ENCODE peak calls at places on chromosomes 7 and 10, in five cellular contexts. U is lower leg skin, L is colonic mucosa, H is progenitor cell of endocrine pancreas, Q is DND-41. N is an unnamed sample.

GRCh38 chr10:132219486-132219885 is 32.7 kb downstream of the DPYSL4 start:
- DNase-seq in U (no peak), L (no peak), H (no peak), Q (no peak), N (no peak)

GRCh38 chr10:69343905-69344304 is 65.6 kb downstream of the HK1 start:
- DNase-seq in Q (no peak), H (no peak), U (no peak), L (no peak), N (no peak)

GRCh38 chr7:27095050-27095896 is 527 bp downstream of the HOXA1 start:
- DNase-seq in U (no peak), H (no peak), Q (no peak), L (no peak), N (no peak)

GRCh38 chr10:13338337-13339128 is 9.6 kb downstream of the SEPHS1 start:
- DNase-seq in Q (no peak), U (no peak), L (peak), H (no peak), N (no peak)

GRCh38 chr7:34208878-34209621 is 303.7 kb downstream of the BMPER start:
- DNase-seq in Q (no peak), U (no peak), H (no peak), L (no peak), N (no peak)

GRCh38 chr10:78931333-78932083 is 137.3 kb upstream of the ZMIZ1 start:
- DNase-seq in U (peak), H (no peak), L (peak), Q (no peak), N (no peak)

GRCh38 chr10:28922127-28922526 is 244.8 kb downstream of the BAMBI start:
- DNase-seq in H (no peak), U (no peak), Q (no peak), L (no peak), N (no peak)

GRCh38 chr10:71829171-71829570 is 21.9 kb downstream of the PSAP start:
- DNase-seq in L (no peak), H (no peak), U (peak), Q (no peak), N (no peak)

GRCh38 chr7:98995523-98996161 is 117.3 kb downstream of the TRRAP start:
- DNase-seq in Q (no peak), L (no peak), H (no peak), U (no peak), N (no peak)

GRCh38 chr10:75662715-75663114 is 231.3 kb downstream of the LRMDA start:
- DNase-seq in L (peak), Q (no peak), U (peak), H (no peak), N (no peak)

GRCh38 chr10:5565671-5566581 is 41.2 kb downstream of the CALML3 start:
- DNase-seq in U (no peak), Q (no peak), H (no peak), L (no peak), N (peak)

GRCh38 chr7:45978010-45978681 is 57.1 kb upstream of the IGFBP3 start:
- DNase-seq in U (no peak), H (no peak), L (peak), Q (no peak), N (no peak)

GRCh38 chr10:62071846-62072281 is 170.4 kb downstream of the ARID5B start:
- DNase-seq in H (no peak), Q (no peak), U (no peak), L (no peak), N (no peak)

GRCh38 chr10:131739201-131739600 is 161.6 kb upstream of the PPP2R2D start:
- DNase-seq in U (no peak), Q (no peak), L (no peak), H (no peak), N (no peak)

GRCh38 chr7:92645531-92646061 is 55.4 kb upstream of the FAM133B start:
- DNase-seq in H (no peak), U (no peak), L (peak), Q (peak), N (no peak)

GRCh38 chr7:33143996-33144718 is 14.8 kb downstream of the BBS9 start:
- DNase-seq in Q (no peak), L (no peak), H (no peak), U (no peak), N (no peak)

GRCh38 chr7:25073451-25073850 is 51.6 kb downstream of the CYCS start:
- DNase-seq in H (no peak), L (no peak), U (no peak), Q (no peak), N (no peak)

GRCh38 chr10:110401401-110402076 is 96.2 kb upstream of the DUSP5 start:
- DNase-seq in H (no peak), L (no peak), Q (no peak), U (no peak), N (no peak)

GRCh38 chr7:378551-379455 is 88.8 kb downstream of the FOXL3 start:
- DNase-seq in Q (no peak), U (no peak), H (peak), L (peak), N (peak)

GRCh38 chr7:1181591-1181990 is 21.6 kb upstream of the ZFAND2A start:
- DNase-seq in H (no peak), U (no peak), L (no peak), Q (no peak), N (no peak)

GRCh38 chr10:30028006-30028441 is 31.4 kb downstream of the JCAD start:
- DNase-seq in U (no peak), L (no peak), H (no peak), Q (peak), N (no peak)

GRCh38 chr10:103758294-103758681 is 97.1 kb downstream of the SH3PXD2A start:
- DNase-seq in L (no peak), U (no peak), Q (no peak), H (no peak), N (no peak)

GRCh38 chr7:75617634-75618234 is 121.0 kb downstream of the HIP1 start:
- DNase-seq in H (no peak), U (peak), L (peak), Q (peak), N (peak)

GRCh38 chr7:101952355-101953247 is 135.2 kb downstream of the CUX1 start:
- DNase-seq in L (no peak), H (no peak), Q (no peak), U (no peak), N (no peak)

GRCh38 chr10:77070892-77071595 is 566.6 kb downstream of the KCNMA1 start:
- DNase-seq in L (no peak), H (no peak), U (peak), Q (no peak), N (no peak)

GRCh38 chr7:70693690-70694356 is 438.1 kb upstream of the GALNT17 start:
- DNase-seq in U (peak), L (peak), Q (peak), H (peak), N (peak)

GRCh38 chr10:114925675-114926204 is 12.3 kb upstream of the TRUB1 start:
- DNase-seq in L (no peak), Q (peak), U (no peak), H (no peak), N (no peak)

GRCh38 chr10:43198682-43199005 is 60.4 kb downstream of the CSGALNACT2 start:
- DNase-seq in H (no peak), U (no peak), L (no peak), Q (no peak), N (no peak)

GRCh38 chr7:101880536-101881443 is 63.4 kb downstream of the CUX1 start:
- DNase-seq in U (peak), Q (no peak), L (no peak), H (no peak), N (no peak)

GRCh38 chr7:136062625-136063336 is 85.6 kb upstream of the MTPN start:
- DNase-seq in U (no peak), Q (no peak), H (no peak), L (no peak), N (no peak)

GRCh38 chr7:4828720-4829383 is 33.0 kb downstream of the PAPOLB start:
- DNase-seq in U (no peak), L (no peak), H (no peak), Q (no peak), N (no peak)

GRCh38 chr7:41239596-41239995 is 463.3 kb downstream of the INHBA start:
- DNase-seq in Q (no peak), L (no peak), H (no peak), U (no peak), N (no peak)

GRCh38 chr7:148898845-148899474 is 14.9 kb upstream of the EZH2 start:
- DNase-seq in H (no peak), L (no peak), Q (no peak), U (no peak), N (no peak)

GRCh38 chr7:144854839-144855424 is 19.1 kb upstream of the TPK1 start:
- DNase-seq in L (no peak), U (no peak), H (no peak), Q (no peak), N (no peak)

GRCh38 chr7:30925913-30926312 is 14.3 kb downstream of the AQP1 start:
- DNase-seq in U (no peak), Q (peak), L (no peak), H (peak), N (no peak)

GRCh38 chr10:13834581-13835286 is 248.0 kb downstream of the PRPF18 start:
- DNase-seq in H (no peak), U (peak), L (no peak), Q (no peak), N (no peak)

GRCh38 chr10:79137826-79138225 is 69.1 kb downstream of the ZMIZ1 start:
- DNase-seq in L (no peak), Q (peak), H (no peak), U (no peak), N (no peak)

GRCh38 chr10:35204650-35205319 is 78.1 kb downstream of the CREM start:
- DNase-seq in H (no peak), U (no peak), Q (no peak), L (no peak), N (no peak)

GRCh38 chr10:46995234-46995633 is 84.0 kb downstream of the PTPN20 start:
- DNase-seq in Q (no peak), U (no peak), L (no peak), H (no peak), N (no peak)
- TF ChIP-seq CTCF in Q (no peak), U (no peak), L (no peak), H (peak), N (no peak)

GRCh38 chr7:37833107-37833817 is 15.1 kb upstream of the NME8 start:
- DNase-seq in L (peak), U (peak), Q (peak), H (no peak), N (peak)
- TF ChIP-seq CTCF in L (peak), U (no peak), Q (peak), H (peak), N (peak)

DNA sequence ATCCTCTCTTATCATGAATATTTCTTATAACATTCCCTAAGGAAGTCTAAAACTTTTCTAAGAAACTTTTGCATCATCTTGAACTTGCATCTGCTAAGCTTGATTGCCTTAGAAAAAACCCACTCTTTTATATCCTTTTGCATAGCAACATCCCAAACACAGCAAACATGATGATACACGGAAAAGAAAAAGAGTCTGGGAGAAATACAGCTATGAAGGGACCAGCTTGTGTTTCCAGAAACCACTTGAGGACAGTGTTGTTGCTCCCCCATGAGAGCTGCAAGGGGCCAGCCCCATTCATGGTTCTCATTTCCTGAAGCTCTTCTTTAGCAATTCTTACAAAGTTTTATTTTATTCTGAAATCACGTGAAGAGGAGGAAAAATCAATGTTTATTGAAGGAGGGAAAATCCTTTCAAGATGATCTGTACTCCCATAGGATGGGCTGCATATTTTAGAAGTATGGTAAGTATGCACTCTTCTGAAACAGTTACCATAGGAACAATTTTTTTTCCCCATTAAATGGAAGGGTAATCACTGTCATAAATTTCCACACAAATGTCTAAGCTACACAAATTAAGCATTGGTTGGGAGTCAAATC is 17.4 kb upstream of the PRTFDC1 start:
- DNase-seq in L (no peak), H (no peak), Q (no peak), U (no peak), N (no peak)
- TF ChIP-seq CTCF in L (no peak), H (no peak), Q (no peak), U (no peak), N (no peak)

GRCh38 chr7:6489612-6490011 is 41.9 kb upstream of the DAGLB start:
- DNase-seq in U (no peak), Q (no peak), H (no peak), L (no peak), N (no peak)
- TF ChIP-seq CTCF in U (no peak), Q (no peak), H (peak), L (no peak), N (no peak)

GRCh38 chr10:2077231-2077630 is 339.9 kb upstream of the ADARB2 start:
- DNase-seq in U (no peak), L (no peak), Q (no peak), H (no peak), N (no peak)

GRCh38 chr10:2076528-2076927 is 339.2 kb upstream of the ADARB2 start:
- DNase-seq in Q (no peak), L (no peak), U (no peak), H (no peak), N (no peak)

GRCh38 chr10:2083591-2083990 is 346.3 kb upstream of the ADARB2 start:
- DNase-seq in H (no peak), L (no peak), Q (no peak), U (no peak), N (no peak)

GRCh38 chr10:2079603-2080078 is 342.3 kb upstream of the ADARB2 start:
- DNase-seq in U (no peak), Q (no peak), H (peak), L (no peak), N (no peak)

DNA sequence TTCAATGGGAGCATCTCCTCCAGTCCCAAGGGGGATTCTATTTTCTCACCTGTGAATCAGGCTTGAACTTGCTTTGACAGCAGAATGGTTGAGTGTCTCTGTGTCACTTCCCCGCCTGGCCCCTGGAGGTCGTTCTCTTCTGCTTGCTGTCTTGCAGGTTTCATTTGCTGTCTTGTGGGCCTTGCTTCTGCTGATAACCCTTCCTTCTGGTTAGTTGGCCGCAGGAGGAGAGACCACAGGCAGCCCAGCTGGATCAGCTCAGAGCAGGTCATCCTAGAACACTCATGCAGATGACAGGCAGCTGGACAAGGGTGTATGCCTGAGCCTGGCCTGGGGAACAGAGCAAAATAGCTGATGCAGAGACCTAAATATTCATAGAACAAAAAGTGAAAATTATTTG is 344.2 kb upstream of the ADARB2 start:
- DNase-seq in H (no peak), U (no peak), L (no peak), Q (no peak), N (no peak)
- TF ChIP-seq CTCF in H (peak), U (no peak), L (no peak), Q (no peak), N (no peak)

DNA sequence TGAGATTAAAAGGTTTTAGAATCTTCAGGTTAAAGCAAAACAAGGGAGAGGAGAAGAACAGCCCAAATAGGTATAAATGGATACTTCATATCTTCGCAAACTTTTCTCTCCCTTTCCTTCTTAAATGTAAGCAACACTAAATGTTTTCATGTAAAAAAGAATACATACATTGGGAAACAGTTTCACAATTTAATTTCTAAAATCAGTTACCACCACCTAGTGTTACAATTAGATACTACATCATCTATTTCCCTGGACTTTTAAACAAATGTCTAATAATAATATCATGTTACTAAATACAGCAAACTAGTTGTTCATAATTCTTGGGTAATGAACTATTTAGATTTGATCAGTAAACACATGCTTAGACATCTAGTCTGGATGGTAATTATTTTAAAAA is 35.8 kb downstream of the MINDY3 start:
- DNase-seq in Q (no peak), U (no peak), L (no peak), H (no peak), N (no peak)
- TF ChIP-seq CTCF in Q (peak), U (no peak), L (peak), H (peak), N (no peak)

GRCh38 chr7:123961731-123962130 is 36.7 kb downstream of the SPAM1 start:
- DNase-seq in U (no peak), H (no peak), Q (no peak), L (no peak), N (no peak)

GRCh38 chr7:123972045-123972444 is 47.0 kb downstream of the SPAM1 start:
- DNase-seq in L (no peak), Q (no peak), U (no peak), H (no peak), N (no peak)

GRCh38 chr7:123966936-123967335 is 41.9 kb downstream of the SPAM1 start:
- DNase-seq in Q (no peak), U (no peak), L (no peak), H (no peak), N (no peak)
- TF ChIP-seq CTCF in Q (no peak), U (no peak), L (no peak), H (no peak), N (no peak)